ENCODE peak calls at places on chromosome 14, in five cellular contexts. K is GM23338, T is hepatocyte, O is Karpas-422, G is MM.1S. F is an unnamed sample.

GRCh38 chr14:96090441-96091148 is 51.4 kb downstream of the C14orf132 start:
- DNase-seq in K (no peak), T (peak), O (peak), G (no peak), F (no peak)

GRCh38 chr14:51821822-51822221 is 38.6 kb upstream of the GNG2 start:
- DNase-seq in K (no peak), T (no peak), O (no peak), G (no peak), F (no peak)

GRCh38 chr14:75561013-75561432 is 17.4 kb upstream of the FLVCR2 start:
- DNase-seq in K (peak), T (peak), O (peak), G (peak), F (peak)

GRCh38 chr14:22007278-22008097 is 333.9 kb upstream of the OR4E1 start:
- DNase-seq in K (no peak), T (no peak), O (no peak), G (no peak), F (no peak)

GRCh38 chr14:68386950-68387779 is 405.7 kb downstream of the ZFP36L1 start:
- DNase-seq in K (no peak), T (no peak), O (no peak), G (no peak), F (no peak)

GRCh38 chr14:35952584-35952983 is 126.4 kb downstream of the BRMS1L start:
- DNase-seq in K (no peak), T (no peak), O (no peak), G (no peak), F (no peak)

GRCh38 chr14:94342334-94342934 is 19.3 kb upstream of the SERPINA6 start:
- DNase-seq in K (no peak), T (peak), O (no peak), G (no peak), F (no peak)

GRCh38 chr14:100239200-100239839 is 376 bp downstream of the YY1 start:
- DNase-seq in K (no peak), T (peak), O (peak), G (no peak), F (peak)

GRCh38 chr14:99067141-99067920 is 204.7 kb downstream of the BCL11B start:
- DNase-seq in K (no peak), T (no peak), O (no peak), G (no peak), F (no peak)

GRCh38 chr14:70317091-70317968 is 42.2 kb downstream of the COX16 start:
- DNase-seq in K (no peak), T (no peak), O (no peak), G (no peak), F (no peak)

GRCh38 chr14:50941151-50941550 is 3.1 kb downstream of the PYGL start:
- DNase-seq in K (no peak), T (no peak), O (no peak), G (no peak), F (no peak)

GRCh38 chr14:74712499-74713394 is at the start of the genes AREL1 and FCF1:
- DNase-seq in K (peak), T (peak), O (peak), G (peak), F (peak)

GRCh38 chr14:21267886-21268611 is 1.2 kb downstream of the HNRNPC start:
- DNase-seq in K (no peak), T (peak), O (peak), G (no peak), F (no peak)

GRCh38 chr14:54356172-54356571 is 40.6 kb upstream of the CDKN3 start:
- DNase-seq in K (no peak), T (no peak), O (no peak), G (no peak), F (no peak)

GRCh38 chr14:32933943-32934890 is 4.5 kb upstream of the NPAS3 start:
- DNase-seq in K (peak), T (peak), O (no peak), G (no peak), F (no peak)

GRCh38 chr14:100871234-100872186 is 32.0 kb downstream of the RTL1 start:
- DNase-seq in K (no peak), T (no peak), O (no peak), G (no peak), F (no peak)

GRCh38 chr14:39374846-39375245 is 57.4 kb downstream of the FBXO33 start:
- DNase-seq in K (no peak), T (no peak), O (no peak), G (no peak), F (no peak)

GRCh38 chr14:102479777-102480176 is 29.8 kb downstream of the ANKRD9 start:
- DNase-seq in K (no peak), T (no peak), O (no peak), G (no peak), F (peak)

GRCh38 chr14:96648506-96649326 is 146.5 kb downstream of the PAPOLA start:
- DNase-seq in K (no peak), T (no peak), O (no peak), G (no peak), F (no peak)

GRCh38 chr14:97196336-97196735 is 399.2 kb downstream of the VRK1 start:
- DNase-seq in K (no peak), T (no peak), O (no peak), G (no peak), F (no peak)

GRCh38 chr14:97468220-97468619 is 671.0 kb downstream of the VRK1 start:
- DNase-seq in K (peak), T (no peak), O (no peak), G (no peak), F (no peak)

GRCh38 chr14:93549578-93549977 is 118.8 kb downstream of the UNC79 start:
- DNase-seq in K (no peak), T (no peak), O (no peak), G (no peak), F (no peak)

GRCh38 chr14:69013943-69014782 is 35.1 kb upstream of the ACTN1 start:
- DNase-seq in K (peak), T (peak), O (peak), G (no peak), F (no peak)

GRCh38 chr14:66696326-66696725 is 188.4 kb downstream of the GPHN start:
- DNase-seq in K (no peak), T (no peak), O (no peak), G (no peak), F (no peak)

GRCh38 chr14:64998455-64998931 is 11.8 kb downstream of the FNTB start:
- DNase-seq in K (no peak), T (no peak), O (no peak), G (no peak), F (no peak)

GRCh38 chr14:75126121-75126544 is 715 bp downstream of the NEK9 start:
- DNase-seq in K (no peak), T (no peak), O (peak), G (no peak), F (no peak)

GRCh38 chr14:53880761-53881160 is 75.9 kb downstream of the BMP4 start:
- DNase-seq in K (no peak), T (no peak), O (no peak), G (no peak), F (no peak)

GRCh38 chr14:89276424-89276975 is 140.5 kb downstream of the FOXN3 start:
- DNase-seq in K (no peak), T (no peak), O (no peak), G (no peak), F (peak)

GRCh38 chr14:53331247-53331646 is 178.1 kb upstream of the DDHD1 start:
- DNase-seq in K (no peak), T (no peak), O (no peak), G (no peak), F (no peak)

GRCh38 chr14:36915089-36915488 is 253.4 kb downstream of the PAX9 start:
- DNase-seq in K (no peak), T (no peak), O (no peak), G (no peak), F (no peak)

GRCh38 chr14:60775296-60775695 is 40.7 kb downstream of the MNAT1 start:
- DNase-seq in K (no peak), T (no peak), O (no peak), G (no peak), F (no peak)

GRCh38 chr14:39673141-39674133 is 241.2 kb upstream of the FBXO33 start:
- DNase-seq in K (peak), T (no peak), O (no peak), G (no peak), F (no peak)

DNA sequence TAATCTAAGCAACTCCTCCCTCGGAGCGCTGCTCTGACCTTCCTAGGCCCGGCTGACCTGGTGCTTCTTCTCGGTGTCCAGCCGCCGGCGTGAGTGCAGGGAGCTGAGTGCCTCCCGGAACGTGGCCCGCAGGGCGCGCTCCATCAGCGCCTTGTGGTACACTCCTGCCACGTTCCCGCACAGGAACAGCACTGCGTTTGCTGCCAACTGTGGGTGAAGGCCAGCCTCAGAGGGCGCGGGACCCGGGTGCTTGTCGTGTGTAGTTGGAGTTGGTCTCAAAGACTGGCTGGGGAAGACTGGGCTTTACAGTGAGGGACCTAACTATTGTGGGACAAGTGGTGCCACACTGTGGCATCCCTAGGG is 3.2 kb downstream of the ADCY4 start:
- DNase-seq in K (no peak), T (no peak), O (no peak), G (no peak), F (no peak)
- H3K4me2 ChIP-seq in K (peak), T (peak), O (peak), G (no peak), F (peak)

GRCh38 chr14:24195186-24196070 is at the start of gene TM9SF1:
- DNase-seq in K (peak), T (peak), O (peak), G (peak), F (peak)

GRCh38 chr14:24190416-24190815 is 1.8 kb upstream of the IPO4 start:
- DNase-seq in K (no peak), T (no peak), O (no peak), G (no peak), F (no peak)

GRCh38 chr14:24194873-24195185 is 412 bp downstream of the TM9SF1 start:
- DNase-seq in K (no peak), T (no peak), O (no peak), G (no peak), F (no peak)

GRCh38 chr14:24194186-24194872 is 912 bp downstream of the TM9SF1 start:
- DNase-seq in K (no peak), T (no peak), O (peak), G (no peak), F (no peak)

DNA sequence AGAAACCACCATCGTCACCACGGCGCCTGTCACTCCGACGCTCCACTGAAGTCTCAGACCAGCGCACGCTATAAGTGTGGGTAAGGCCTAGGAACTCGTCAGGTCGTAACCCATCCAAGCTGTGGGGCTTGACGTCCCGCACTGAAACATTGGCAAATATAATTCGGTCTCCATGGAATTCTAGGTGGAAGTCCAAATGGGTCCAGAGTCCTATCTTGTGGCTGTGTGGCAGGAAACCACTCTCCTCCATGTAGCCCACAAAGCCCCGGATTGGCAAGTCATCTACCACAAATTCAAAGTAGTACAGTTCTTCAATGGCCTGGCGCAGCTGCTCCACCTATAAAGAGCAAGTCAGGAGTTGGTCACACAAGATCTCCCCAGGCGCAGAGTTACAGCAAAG is 2.3 kb downstream of the TM9SF1 start:
- DNase-seq in K (no peak), T (no peak), O (no peak), G (no peak), F (no peak)
- H3K4me2 ChIP-seq in K (no peak), T (no peak), O (no peak), G (no peak), F (peak)

GRCh38 chr14:44352212-44352611 is 154.9 kb downstream of the FSCB start:
- DNase-seq in K (no peak), T (no peak), O (no peak), G (no peak), F (no peak)

DNA sequence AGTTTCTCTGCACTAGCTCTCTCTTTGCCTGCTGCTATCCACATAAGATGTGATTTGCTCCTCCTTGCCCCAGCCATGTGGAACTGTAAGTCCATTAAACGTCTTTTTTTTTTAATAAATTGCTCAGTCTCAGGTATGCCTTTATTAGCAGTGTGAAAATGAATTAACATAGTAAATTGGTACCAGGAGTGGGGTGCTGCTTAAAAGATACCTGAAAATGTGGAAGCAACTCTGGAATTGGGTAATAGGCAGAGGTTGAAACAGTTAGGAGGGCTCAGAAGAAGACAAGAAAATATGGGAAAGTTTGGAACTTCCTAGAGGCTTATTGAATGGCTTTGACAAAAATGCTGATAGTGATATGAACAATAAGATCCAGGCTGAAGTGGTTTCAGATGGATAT is 159.8 kb downstream of the FSCB start:
- DNase-seq in K (no peak), T (no peak), O (no peak), G (no peak), F (no peak)
- H3K4me2 ChIP-seq in K (no peak), T (no peak), O (no peak), G (no peak), F (no peak)

DNA sequence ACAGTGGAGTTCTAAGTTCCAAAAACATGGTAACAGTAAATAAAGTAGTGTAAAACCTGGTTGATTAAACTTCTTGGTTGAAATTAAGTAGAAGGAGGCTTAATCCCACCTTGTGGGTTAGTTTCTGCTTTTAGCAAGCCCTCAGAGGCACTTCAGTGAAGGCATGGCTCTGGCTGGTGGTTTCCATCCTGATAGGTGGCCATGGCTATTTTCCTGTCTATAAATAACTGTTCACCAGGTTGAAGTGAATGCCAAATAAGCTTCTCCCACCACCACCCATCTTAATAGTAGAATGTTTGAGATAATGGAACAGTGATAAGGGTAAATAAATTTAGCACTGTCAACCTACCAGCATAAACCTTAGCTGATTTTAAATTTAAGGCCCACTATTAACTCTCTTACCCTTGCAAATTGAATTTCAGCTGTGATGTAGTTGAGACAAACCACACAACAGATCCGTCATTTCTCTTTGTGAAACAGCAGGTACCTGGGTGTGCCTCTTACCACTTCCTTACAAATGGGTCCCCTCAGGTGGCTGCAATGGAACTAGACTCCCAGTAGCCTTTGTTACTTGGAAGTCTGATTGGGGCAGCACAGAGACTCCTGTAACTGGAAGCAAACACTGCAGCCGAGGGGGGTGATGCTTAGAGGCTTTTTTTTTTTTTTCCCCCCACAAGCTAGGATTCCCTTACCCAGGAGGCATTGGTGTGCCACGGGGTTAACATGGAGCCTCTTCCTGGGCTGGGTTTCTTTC is 41.4 kb downstream of the DAAM1 start:
- DNase-seq in K (no peak), T (no peak), O (no peak), G (no peak), F (no peak)
- H3K4me2 ChIP-seq in K (no peak), T (no peak), O (no peak), G (no peak), F (no peak)

GRCh38 chr14:91041450-91041849 is 19.0 kb downstream of the RPS6KA5 start:
- DNase-seq in K (no peak), T (no peak), O (no peak), G (peak), F (no peak)

GRCh38 chr14:91040545-91040944 is 19.9 kb downstream of the RPS6KA5 start:
- DNase-seq in K (no peak), T (no peak), O (no peak), G (no peak), F (no peak)

GRCh38 chr14:91036741-91037469 is 23.5 kb downstream of the RPS6KA5 start:
- DNase-seq in K (no peak), T (no peak), O (no peak), G (no peak), F (no peak)

GRCh38 chr14:91035855-91036254 is 24.6 kb downstream of the RPS6KA5 start:
- DNase-seq in K (no peak), T (no peak), O (no peak), G (no peak), F (no peak)

DNA sequence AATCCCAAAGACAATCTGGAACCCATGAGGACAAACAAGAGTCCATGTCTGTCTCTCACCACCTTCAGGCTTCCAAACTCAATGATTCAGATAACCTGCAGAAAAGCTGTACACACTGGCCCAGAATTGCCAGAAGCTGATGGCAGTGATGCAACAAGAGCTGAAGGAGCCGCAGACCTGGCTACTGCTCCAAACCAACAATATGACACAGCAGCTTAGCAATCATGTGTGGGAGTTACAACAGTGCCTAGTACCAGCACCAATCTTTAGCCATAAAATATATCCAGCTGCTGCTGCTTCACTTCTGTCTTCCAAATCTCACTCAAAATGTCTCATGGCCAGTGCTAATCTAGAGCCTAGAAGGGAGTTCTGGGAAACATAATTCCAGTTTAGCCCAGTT is 22.0 kb downstream of the RPS6KA5 start:
- DNase-seq in K (no peak), T (no peak), O (no peak), G (no peak), F (no peak)
- H3K4me2 ChIP-seq in K (no peak), T (no peak), O (no peak), G (no peak), F (no peak)

GRCh38 chr14:55832122-55832911 is 252.3 kb downstream of the KTN1 start:
- DNase-seq in K (no peak), T (peak), O (no peak), G (no peak), F (no peak)
- H3K4me2 ChIP-seq in K (no peak), T (peak), O (no peak), G (no peak), F (no peak)

DNA sequence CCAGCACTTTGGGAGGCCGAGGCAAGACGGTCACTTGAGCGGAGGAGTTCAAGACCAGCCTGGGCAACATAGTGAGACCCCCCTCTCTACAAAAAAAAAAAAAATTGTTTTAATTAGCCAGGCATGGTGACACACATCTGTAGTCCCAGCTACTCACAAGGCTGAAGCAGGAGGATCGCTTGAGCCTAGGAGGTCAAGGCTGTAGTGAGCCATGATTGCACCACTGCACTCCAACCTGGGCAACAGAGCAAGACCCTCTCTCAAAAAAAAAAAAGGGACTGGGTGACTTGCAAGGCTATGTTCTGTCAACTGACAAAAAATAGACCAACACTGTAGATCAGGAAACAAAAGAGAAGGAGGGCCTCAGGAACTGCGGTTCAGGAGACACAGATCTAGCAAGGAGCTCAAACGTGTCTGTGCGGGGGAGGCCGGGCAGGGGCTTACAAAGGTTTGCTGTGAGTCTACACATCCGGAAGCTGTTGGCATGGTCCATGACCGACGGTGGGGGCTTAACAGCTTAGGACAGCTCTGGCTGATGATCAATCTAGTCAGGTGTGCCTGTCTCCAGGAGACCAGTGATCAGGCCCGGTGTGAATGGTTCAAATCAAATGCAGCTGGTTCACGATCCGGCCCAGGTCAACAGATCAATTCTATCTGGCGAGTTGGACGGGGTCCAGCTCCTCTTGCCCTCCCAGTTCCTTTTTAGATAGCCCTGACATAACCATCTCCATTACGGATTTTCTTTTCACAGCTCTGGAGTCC is 31.7 kb upstream of the INF2 start:
- DNase-seq in K (no peak), T (no peak), O (peak), G (no peak), F (no peak)
- H3K4me2 ChIP-seq in K (no peak), T (no peak), O (peak), G (no peak), F (no peak)

GRCh38 chr14:31927348-31927826 is 149.7 kb upstream of the ARHGAP5 start:
- DNase-seq in K (peak), T (peak), O (no peak), G (no peak), F (no peak)

GRCh38 chr14:31930070-31930469 is 147.0 kb upstream of the ARHGAP5 start:
- DNase-seq in K (no peak), T (no peak), O (no peak), G (no peak), F (no peak)

GRCh38 chr14:31926123-31926522 is 151.0 kb upstream of the ARHGAP5 start:
- DNase-seq in K (peak), T (peak), O (peak), G (peak), F (no peak)

GRCh38 chr14:31930493-31931225 is 146.4 kb upstream of the ARHGAP5 start:
- DNase-seq in K (no peak), T (peak), O (no peak), G (no peak), F (no peak)

GRCh38 chr14:31926652-31927347 is 150.3 kb upstream of the ARHGAP5 start:
- DNase-seq in K (no peak), T (no peak), O (no peak), G (no peak), F (no peak)
- H3K4me2 ChIP-seq in K (no peak), T (no peak), O (no peak), G (no peak), F (no peak)